ENCODE peak calls at places on chromosome 6, in five cellular contexts. H, L, W, J and N are unnamed samples.

GRCh38 chr6:148700713-148701392 is 46.0 kb upstream of the UST start:
- DNase-seq in H (peak; percentile 30), L (peak; percentile 71), W (no peak), J (no peak), N (no peak)

GRCh38 chr6:170184324-170184723 is 106.6 kb downstream of the DLL1 start:
- DNase-seq in J (no peak), L (no peak), H (no peak), W (no peak), N (no peak)

GRCh38 chr6:41177695-41178094 is 14.8 kb upstream of the TREM2 start:
- DNase-seq in L (no peak), H (no peak), J (no peak), W (no peak), N (no peak)

GRCh38 chr6:157380458-157380778 is 572 bp upstream of the ZDHHC14 start:
- DNase-seq in W (no peak), H (no peak), J (no peak), L (no peak), N (no peak)

GRCh38 chr6:25601797-25602679 is 50.0 kb upstream of the SCGN start:
- DNase-seq in L (peak; percentile 76), W (no peak), J (no peak), H (peak; percentile 29), N (peak; percentile 31)

GRCh38 chr6:156992396-156992795 is 215.2 kb downstream of the ARID1B start:
- DNase-seq in H (no peak), L (no peak), J (no peak), W (no peak), N (no peak)

GRCh38 chr6:6721606-6722005 is 133.1 kb downstream of the LY86 start:
- DNase-seq in H (no peak), W (no peak), L (no peak), J (no peak), N (no peak)

GRCh38 chr6:151497935-151498726 is 4.3 kb downstream of the CCDC170 start:
- DNase-seq in W (no peak), J (no peak), H (no peak), L (peak; percentile 35), N (no peak)

GRCh38 chr6:107491791-107492674 is 2.1 kb downstream of the SOBP start:
- DNase-seq in L (peak; percentile 93), W (peak; percentile 37), J (peak; percentile 27), H (peak; percentile 52), N (peak; percentile 63)

GRCh38 chr6:36615018-36615761 is 21.0 kb downstream of the SRSF3 start:
- DNase-seq in J (peak; percentile 45), W (peak; percentile 66), L (peak; percentile 85), H (no peak), N (no peak)

GRCh38 chr6:32146687-32147086 is 5.1 kb downstream of the PRRT1 start:
- DNase-seq in W (no peak), L (no peak), H (no peak), J (no peak), N (no peak)

GRCh38 chr6:32148722-32149576 is 2.8 kb downstream of the PRRT1 start:
- DNase-seq in H (peak; percentile 6), W (peak; percentile 61), L (no peak), J (no peak), N (no peak)

GRCh38 chr6:32147401-32148132 is 4.2 kb downstream of the PRRT1 start:
- DNase-seq in H (no peak), W (no peak), J (no peak), L (no peak), N (no peak)

GRCh38 chr6:32148289-32148688 is 3.5 kb downstream of the PRRT1 start:
- DNase-seq in L (no peak), H (no peak), W (no peak), J (no peak), N (no peak)

DNA sequence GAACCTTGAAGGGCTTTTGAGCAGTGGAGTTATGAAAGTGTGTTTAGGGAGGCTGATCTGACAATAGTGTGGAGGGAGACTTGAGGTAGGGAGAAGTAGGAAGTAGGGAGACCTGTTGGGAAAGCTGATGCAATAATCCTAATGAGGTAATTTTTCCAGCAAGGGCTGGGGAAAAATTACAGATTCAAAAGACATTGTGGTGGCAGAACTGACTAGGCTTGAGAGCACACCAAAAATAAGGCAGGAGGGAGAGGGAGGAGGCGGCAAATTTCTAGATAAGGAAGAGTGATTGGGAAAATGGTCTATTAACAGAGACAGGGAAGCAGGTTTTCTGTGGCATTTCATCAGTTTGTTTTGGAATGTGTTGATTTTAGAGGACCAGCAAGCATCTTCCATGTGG is 5.5 kb downstream of the PRRT1 start:
- DNase-seq in J (no peak), W (no peak), L (no peak), H (no peak), N (no peak)
- H3K4me3 ChIP-seq in J (no peak overlapping the region), W (no peak overlapping the region), L (no peak overlapping the region), H (no peak overlapping the region), N (no peak overlapping the region)

DNA sequence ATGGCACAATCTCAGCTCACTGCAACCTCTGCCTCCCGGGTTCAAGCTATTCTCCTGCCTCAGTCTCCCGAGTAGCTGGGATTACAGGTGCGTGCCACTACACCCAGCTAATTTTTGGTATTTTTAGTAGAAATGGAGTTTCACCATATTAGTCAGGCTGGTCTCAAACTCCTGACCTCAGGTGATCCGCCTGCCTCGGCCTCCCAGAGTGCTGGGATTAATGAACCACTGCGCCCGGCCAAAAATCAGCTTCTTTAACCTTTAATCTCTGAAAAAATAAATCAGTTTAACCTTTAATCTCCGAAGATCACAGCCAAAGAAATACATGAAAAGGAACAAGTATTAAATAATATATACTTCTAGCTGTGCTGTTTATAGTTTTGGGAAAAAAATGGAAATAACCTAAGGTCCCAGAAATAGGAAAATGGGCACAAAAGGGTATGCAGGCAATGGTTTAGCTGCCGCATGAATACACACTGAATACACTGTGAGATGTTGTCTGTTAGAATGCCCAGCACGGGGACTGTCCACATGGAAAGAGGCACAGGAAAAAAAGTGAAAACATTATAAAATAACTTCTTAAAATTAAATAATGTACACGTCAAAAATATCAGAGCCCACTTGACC is 1.6 kb downstream of the NQO2 start:
- DNase-seq in J (no peak), H (no peak), W (no peak), L (no peak), N (no peak)
- H3K4me3 ChIP-seq in J (no peak overlapping the region), H (no peak overlapping the region), W (peak overlapping the region; percentile 95), L (no peak overlapping the region), N (no peak overlapping the region)

DNA sequence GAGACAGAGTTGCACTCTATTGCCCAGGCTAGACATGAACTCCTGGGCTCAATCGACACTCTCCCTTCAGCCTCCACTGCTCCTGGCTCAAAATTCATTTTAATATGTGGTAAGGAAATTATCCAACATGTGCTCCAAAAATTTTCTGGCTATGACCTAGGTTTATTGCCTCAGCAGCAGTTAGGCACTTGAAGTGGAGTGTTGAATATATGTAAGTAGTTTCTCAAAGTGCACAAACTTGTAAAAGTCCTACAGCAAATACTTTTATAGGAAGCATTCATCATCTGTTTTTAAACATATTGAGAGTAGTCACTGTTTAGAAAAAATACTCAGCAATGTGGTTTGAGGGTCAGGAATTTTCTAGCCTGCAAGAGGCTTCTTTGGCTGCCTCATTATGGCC is 13.2 kb downstream of the FILIP1 start:
- DNase-seq in W (no peak), H (peak; percentile 34), J (no peak), L (peak; percentile 35), N (no peak)
- H3K4me3 ChIP-seq in W (no peak overlapping the region), H (no peak overlapping the region), J (no peak overlapping the region), L (no peak overlapping the region), N (no peak overlapping the region)

GRCh38 chr6:166624275-166624674 is 2.8 kb downstream of the RPS6KA2 start:
- DNase-seq in L (peak; percentile 93), J (peak; percentile 35), W (no peak), H (peak; percentile 63), N (peak; percentile 94)
- H3K4me3 ChIP-seq in L (no peak overlapping the region), J (no peak overlapping the region), W (no peak overlapping the region), H (no peak overlapping the region), N (no peak overlapping the region)

GRCh38 chr6:111844376-111844775 is 28.9 kb downstream of the FYN start:
- DNase-seq in L (no peak), H (no peak), J (no peak), W (no peak), N (no peak)
- H3K4me3 ChIP-seq in L (no peak overlapping the region), H (no peak overlapping the region), J (no peak overlapping the region), W (no peak overlapping the region), N (no peak overlapping the region)

GRCh38 chr6:75203721-75204120 is 2.1 kb downstream of the COL12A1 start:
- DNase-seq in H (peak; percentile 45), J (peak; percentile 46), W (no peak), L (peak; percentile 58), N (no peak)
- H3K4me3 ChIP-seq in H (peak overlapping the region; percentile 99), J (peak overlapping the region; percentile 73), W (peak overlapping the region; percentile 68), L (peak overlapping the region; percentile 100), N (peak overlapping the region; percentile 90)

DNA sequence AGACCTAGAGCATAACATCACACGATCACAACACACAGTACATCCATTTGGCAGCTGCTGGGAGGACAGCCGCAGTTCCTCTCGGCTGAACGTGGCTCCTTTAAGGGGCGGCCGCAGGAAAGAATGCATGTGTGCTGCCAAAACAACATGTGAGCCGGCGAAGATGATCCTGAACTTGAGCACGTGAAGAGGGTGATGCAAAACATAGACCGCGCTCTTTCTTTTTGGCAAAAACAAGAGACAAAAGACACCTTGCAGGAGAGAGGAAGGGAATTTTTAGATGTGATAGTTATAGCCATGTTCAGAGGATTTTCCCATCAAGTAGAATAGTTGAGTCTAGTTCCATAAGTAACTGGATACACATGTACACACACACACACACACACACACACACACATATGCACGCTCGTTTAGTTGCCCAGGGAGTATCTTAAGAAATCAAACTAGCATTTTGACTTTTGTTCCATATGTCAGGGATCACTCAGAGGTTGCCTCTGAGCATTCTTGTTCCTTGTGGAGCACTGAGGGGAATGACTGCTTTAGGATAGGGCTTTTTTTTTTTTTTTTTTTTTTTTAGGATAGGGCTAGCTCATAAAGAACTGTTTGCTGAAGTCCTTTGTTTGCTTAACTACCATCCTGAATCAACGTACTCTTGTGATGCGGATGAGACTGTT is 21.7 kb upstream of the RANBP9 start:
- DNase-seq in J (peak; percentile 95), L (peak; percentile 95), W (peak; percentile 81), H (peak; percentile 84), N (peak; percentile 75)
- H3K4me3 ChIP-seq in J (no peak overlapping the region), L (peak overlapping the region; percentile 46), W (peak overlapping the region; percentile 49), H (peak overlapping the region; percentile 34), N (peak overlapping the region; percentile 3)

GRCh38 chr6:3746696-3747095 is 4.8 kb downstream of the PXDC1 start:
- DNase-seq in L (no peak), J (peak; percentile 12), W (no peak), H (no peak), N (no peak)
- H3K4me3 ChIP-seq in L (no peak overlapping the region), J (no peak overlapping the region), W (peak overlapping the region; percentile 13), H (no peak overlapping the region), N (no peak overlapping the region)

GRCh38 chr6:169082817-169083540 is 170.7 kb downstream of the THBS2 start:
- DNase-seq in J (no peak), W (no peak), L (no peak), H (no peak), N (no peak)
- H3K4me3 ChIP-seq in J (no peak overlapping the region), W (no peak overlapping the region), L (no peak overlapping the region), H (no peak overlapping the region), N (no peak overlapping the region)